ENCODE peak calls at places on chromosome 12, in four cellular contexts. Y, K, O and N are unnamed samples.

GRCh38 chr12:103673487-103673886 is 86.4 kb downstream of the STAB2 start:
- DNase-seq in Y (no peak), K (no peak), O (no peak), N (no peak)

GRCh38 chr12:77940011-77940423 is 109.3 kb downstream of the NAV3 start:
- DNase-seq in Y (no peak), K (peak), O (no peak), N (no peak)

GRCh38 chr12:47903151-47903611 is 1.6 kb downstream of the VDR start:
- DNase-seq in Y (no peak), K (no peak), O (no peak), N (no peak)

GRCh38 chr12:123846340-123846739 is 84.2 kb downstream of the DNAH10 start:
- DNase-seq in Y (no peak), K (no peak), O (no peak), N (no peak)

GRCh38 chr12:50732591-50732990 is 31.3 kb upstream of the ATF1 start:
- DNase-seq in Y (no peak), K (no peak), O (no peak), N (no peak)

GRCh38 chr12:28360253-28360652 is 170.0 kb downstream of the CCDC91 start:
- DNase-seq in Y (no peak), K (no peak), O (no peak), N (no peak)

GRCh38 chr12:10025236-10025635 is 5.2 kb upstream of the CLEC9A start:
- DNase-seq in Y (no peak), K (no peak), O (no peak), N (no peak)

GRCh38 chr12:3490848-3491382 is at the start of gene PRMT8:
- DNase-seq in Y (no peak), K (no peak), O (no peak), N (no peak)

GRCh38 chr12:128763395-128763794 is 60.4 kb downstream of the SLC15A4 start:
- DNase-seq in Y (no peak), K (no peak), O (no peak), N (no peak)

GRCh38 chr12:15001733-15002471 is 29.1 kb downstream of the PDE6H start:
- DNase-seq in Y (no peak), K (no peak), O (no peak), N (peak)

GRCh38 chr12:10235761-10236631 is 23.3 kb downstream of the GABARAPL1 start:
- DNase-seq in Y (no peak), K (peak), O (peak), N (peak)

DNA sequence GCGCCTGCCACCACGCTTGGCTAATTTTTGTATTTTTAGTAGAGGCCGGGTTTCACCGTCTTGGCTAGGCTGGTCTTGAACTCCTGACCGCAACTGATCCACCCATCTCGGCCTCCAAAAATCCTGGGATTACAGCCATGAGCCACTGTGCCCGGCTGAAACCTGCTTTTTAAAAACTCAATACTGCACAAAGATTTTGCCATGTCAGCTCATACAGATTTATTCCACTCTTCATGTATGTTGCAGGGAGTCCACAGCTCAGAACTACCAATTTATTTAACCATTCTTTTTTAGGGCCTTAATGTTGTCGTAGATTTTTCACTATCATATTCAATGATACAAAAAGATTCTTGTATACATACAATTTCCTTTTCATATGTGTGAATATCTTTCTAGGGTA is 20.0 kb downstream of the ZCCHC8 start:
- DNase-seq in Y (no peak), K (no peak), O (no peak), N (no peak)
- TF ChIP-seq CHD4 in Y (no peak), K (no peak), O (no peak), N (no peak)

GRCh38 chr12:49010092-49010668 is 8.4 kb downstream of the PRKAG1 start:
- DNase-seq in Y (no peak), K (no peak), O (no peak), N (no peak)
- TF ChIP-seq CHD4 in Y (no peak), K (no peak), O (no peak), N (no peak)

DNA sequence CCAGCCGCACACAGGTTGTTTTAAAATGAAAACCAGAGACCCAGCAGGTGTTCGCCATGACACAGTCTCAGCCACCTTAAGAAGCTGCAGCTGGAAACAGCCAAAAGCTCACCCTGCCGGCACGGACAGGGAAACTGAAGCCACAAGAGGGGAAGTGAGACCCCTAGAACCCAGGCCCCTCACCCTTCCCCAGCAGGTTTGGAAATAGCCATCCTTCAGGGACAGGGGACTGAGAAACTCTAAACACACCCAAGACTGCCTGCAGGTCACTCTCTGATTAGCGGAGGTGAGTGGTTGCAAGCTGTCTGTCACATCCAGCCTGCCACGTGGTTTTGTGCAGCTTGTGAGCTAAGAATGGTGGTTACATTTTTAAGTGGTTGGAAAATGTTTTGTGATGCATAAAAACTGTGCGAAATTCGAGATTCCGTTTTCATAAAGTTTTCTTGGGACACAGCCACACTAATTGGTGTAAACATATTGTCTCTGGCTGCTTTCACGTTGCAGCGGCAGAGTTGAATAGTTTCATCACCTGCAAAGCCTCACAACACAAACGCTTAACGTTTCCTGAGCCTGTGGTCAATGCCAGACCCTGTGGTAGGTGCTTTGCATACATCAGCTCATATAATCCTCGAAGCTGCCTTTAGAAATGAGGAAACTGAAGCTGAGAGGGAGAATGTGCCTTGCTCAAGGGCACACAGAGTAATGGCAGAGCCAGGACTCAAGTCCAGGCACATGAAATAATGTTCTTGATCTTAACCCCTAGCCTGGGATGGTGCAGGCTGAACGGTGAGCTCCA is 1.7 kb upstream of the SELPLG start:
- DNase-seq in Y (peak), K (no peak), O (no peak), N (no peak)
- TF ChIP-seq CHD4 in Y (no peak), K (no peak), O (no peak), N (no peak)

DNA sequence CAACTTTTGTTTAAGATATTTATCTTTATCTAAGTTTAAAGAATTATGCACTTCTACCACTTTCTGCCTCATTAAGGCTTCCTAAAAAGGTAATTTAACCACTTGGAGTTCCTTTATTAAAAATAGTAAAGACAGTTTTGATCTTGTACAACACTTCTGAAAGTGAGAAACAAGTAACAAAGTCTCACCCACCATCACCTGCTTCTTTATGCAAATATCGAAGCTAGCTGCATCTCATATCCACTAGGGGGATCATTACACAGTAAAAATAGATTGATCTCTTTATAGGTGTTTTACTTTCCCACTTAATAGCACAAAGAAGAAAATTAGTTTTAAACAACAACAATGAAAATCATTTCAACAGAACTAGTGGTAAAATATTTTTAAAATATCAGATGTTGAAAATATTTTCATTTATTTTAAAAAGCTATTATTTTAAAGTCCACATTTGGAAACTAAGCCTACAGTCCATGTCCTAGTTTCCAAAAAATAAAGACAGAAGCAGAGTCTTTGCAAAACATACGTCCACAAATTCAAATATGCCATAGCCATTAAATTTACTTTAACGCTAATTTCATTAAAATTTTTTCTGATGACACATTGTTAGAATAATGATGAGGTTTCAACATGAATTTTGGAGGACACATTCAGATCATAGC is 160.0 kb upstream of the SOX5 start:
- DNase-seq in Y (peak), K (no peak), O (no peak), N (peak)
- TF ChIP-seq CHD4 in Y (no peak), K (no peak), O (no peak), N (no peak)

DNA sequence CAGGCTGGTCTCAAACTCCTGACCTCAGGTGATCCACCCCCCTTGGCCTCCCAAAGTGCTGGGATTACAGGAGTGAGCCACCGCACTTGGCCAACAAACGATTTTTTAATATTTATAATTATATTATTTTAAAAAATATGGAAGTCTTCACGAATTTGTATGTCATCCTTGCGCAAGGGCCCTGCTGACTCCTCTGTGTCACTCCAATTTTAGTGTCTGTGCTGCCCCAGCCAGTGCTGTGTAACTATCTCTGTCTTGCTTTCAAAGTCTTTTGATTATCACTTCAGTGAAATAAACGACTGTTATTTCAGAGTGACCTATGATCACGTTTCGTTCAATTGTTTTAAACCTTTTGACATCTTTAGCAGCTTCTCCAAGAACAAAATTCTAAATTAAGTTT is 13.1 kb upstream of the MMP17 start:
- DNase-seq in Y (no peak), K (no peak), O (no peak), N (no peak)
- TF ChIP-seq CHD4 in Y (no peak), K (no peak), O (no peak), N (no peak)

GRCh38 chr12:13442457-13442856 is 245.9 kb downstream of the EMP1 start:
- DNase-seq in Y (no peak), K (no peak), O (no peak), N (no peak)
- TF ChIP-seq CHD4 in Y (no peak), K (no peak), O (no peak), N (no peak)